ENCODE peak calls at places on chromosomes 6 and 20, in four cellular contexts. M, J, V and L are unnamed samples.

GRCh38 chr6:138805431-138805830 is 9.5 kb downstream of the ECT2L start:
- DNase-seq in M (no peak), J (peak; percentile 38), V (no peak), L (no peak)

GRCh38 chr6:99933129-99933528 is 60.9 kb downstream of the MCHR2 start:
- DNase-seq in M (no peak), J (peak; percentile 28), V (no peak), L (no peak)

GRCh38 chr6:162165479-162165878 is 562.1 kb downstream of the PRKN start:
- DNase-seq in M (no peak), J (no peak), V (no peak), L (no peak)

GRCh38 chr6:97023982-97024381 is 99.5 kb downstream of the KLHL32 start:
- DNase-seq in M (no peak), J (no peak), V (no peak), L (no peak)

GRCh38 chr6:136226027-136226673 is 24.0 kb downstream of the MTFR2 start:
- DNase-seq in M (peak; percentile 54), J (peak; percentile 70), V (peak; percentile 60), L (no peak)

GRCh38 chr6:152338335-152339125 is 298.6 kb downstream of the SYNE1 start:
- DNase-seq in M (peak; percentile 33), J (peak; percentile 57), V (peak; percentile 37), L (peak; percentile 78)

GRCh38 chr20:63086421-63087235 is 79.9 kb upstream of the BHLHE23 start:
- DNase-seq in M (no peak), J (no peak), V (no peak), L (no peak)

GRCh38 chr6:11766589-11767450 is 11.8 kb downstream of the ADTRP start:
- DNase-seq in M (no peak), J (peak; percentile 98), V (peak; percentile 58), L (no peak)

GRCh38 chr6:35080821-35081425 is 60.2 kb downstream of the TCP11 start:
- DNase-seq in M (no peak), J (no peak), V (no peak), L (no peak)

GRCh38 chr6:31805939-31806469 is 762 bp downstream of the LSM2 start:
- DNase-seq in M (no peak), J (peak; percentile 8), V (no peak), L (no peak)

GRCh38 chr6:46914279-46914810 is 7.4 kb downstream of the ADGRF5 start:
- DNase-seq in M (peak; percentile 70), J (peak; percentile 8), V (no peak), L (no peak)

GRCh38 chr6:46850781-46851180 is 57.6 kb downstream of the MEP1A start:
- DNase-seq in M (no peak), J (peak; percentile 9), V (no peak), L (no peak)

GRCh38 chr6:39882567-39882953 is 51.7 kb downstream of the MOCS1 start:
- DNase-seq in M (no peak), J (peak; percentile 92), V (peak; percentile 60), L (peak; percentile 48)

GRCh38 chr6:3712827-3713226 is 38.7 kb downstream of the PXDC1 start:
- DNase-seq in M (no peak), J (no peak), V (peak; percentile 43), L (no peak)

GRCh38 chr20:47464380-47465101 is 37.1 kb upstream of the NCOA3 start:
- DNase-seq in M (no peak), J (peak; percentile 98), V (peak; percentile 82), L (peak; percentile 80)

GRCh38 chr20:22807646-22808045 is 223.3 kb upstream of the FOXA2 start:
- DNase-seq in M (no peak), J (no peak), V (peak; percentile 46), L (no peak)

GRCh38 chr20:24723953-24724352 is 225.1 kb upstream of the CST7 start:
- DNase-seq in M (no peak), J (no peak), V (no peak), L (no peak)

GRCh38 chr6:126945150-126945549 is 173.3 kb upstream of the RSPO3 start:
- DNase-seq in M (no peak), J (no peak), V (no peak), L (no peak)

GRCh38 chr6:112362827-112363565 is 15.9 kb downstream of the RFPL4B start:
- DNase-seq in M (no peak), J (peak; percentile 2), V (no peak), L (no peak)

GRCh38 chr20:58005581-58006345 is 222.7 kb downstream of the ANKRD60 start:
- DNase-seq in M (no peak), J (no peak), V (no peak), L (no peak)

GRCh38 chr20:58054744-58055373 is 173.6 kb downstream of the ANKRD60 start:
- DNase-seq in M (peak; percentile 70), J (no peak), V (no peak), L (peak; percentile 64)

GRCh38 chr6:8940356-8940755 is 505.0 kb upstream of the SLC35B3 start:
- DNase-seq in M (no peak), J (no peak), V (no peak), L (no peak)

GRCh38 chr6:16452348-16452747 is 214.0 kb downstream of the GMPR start:
- DNase-seq in M (no peak), J (no peak), V (no peak), L (no peak)

GRCh38 chr20:23260181-23260840 is 90.3 kb upstream of the NXT1 start:
- DNase-seq in M (no peak), J (no peak), V (no peak), L (no peak)

GRCh38 chr6:29731281-29731680 is 8.0 kb downstream of the HLA-F start:
- DNase-seq in M (no peak), J (no peak), V (no peak), L (no peak)

GRCh38 chr6:35736293-35736894 is 438 bp upstream of the ARMC12 start:
- DNase-seq in M (peak; percentile 79), J (peak; percentile 67), V (peak; percentile 75), L (peak; percentile 84)

GRCh38 chr6:22575190-22575589 is 5.8 kb downstream of the HDGFL1 start:
- DNase-seq in M (no peak), J (peak; percentile 50), V (no peak), L (no peak)

GRCh38 chr6:159953091-159953581 is 15.7 kb upstream of the IGF2R start:
- DNase-seq in M (no peak), J (peak; percentile 90), V (peak; percentile 35), L (peak; percentile 57)

GRCh38 chr20:47252879-47253307 is 103.6 kb downstream of the ZMYND8 start:
- DNase-seq in M (no peak), J (no peak), V (no peak), L (no peak)

GRCh38 chr6:131597448-131597847 is 24.4 kb downstream of the ARG1 start:
- DNase-seq in M (no peak), J (peak; percentile 5), V (no peak), L (no peak)

GRCh38 chr6:131948692-131949614 is 2.2 kb downstream of the CCN2 start:
- DNase-seq in M (no peak), J (peak; percentile 87), V (peak; percentile 7), L (no peak)

GRCh38 chr20:32296412-32296811 is 19.0 kb downstream of the KIF3B start:
- DNase-seq in M (no peak), J (no peak), V (no peak), L (no peak)

GRCh38 chr6:153568601-153569000 is 437.5 kb upstream of the RGS17 start:
- DNase-seq in M (no peak), J (peak; percentile 33), V (no peak), L (no peak)

GRCh38 chr6:48098923-48099322 is 12.1 kb downstream of the PTCHD4 start:
- DNase-seq in M (no peak), J (no peak), V (no peak), L (no peak)

GRCh38 chr6:23663652-23664051 is 462.4 kb upstream of the NRSN1 start:
- DNase-seq in M (no peak), J (no peak), V (no peak), L (no peak)

GRCh38 chr6:104607501-104607900 is 252.2 kb downstream of the HACE1 start:
- DNase-seq in M (no peak), J (no peak), V (no peak), L (no peak)

GRCh38 chr6:51901766-51902165 is 185.6 kb downstream of the PKHD1 start:
- DNase-seq in M (peak; percentile 27), J (no peak), V (no peak), L (no peak)

GRCh38 chr6:70099732-70100131 is 203.2 kb downstream of the COL9A1 start:
- DNase-seq in M (no peak), J (no peak), V (no peak), L (no peak)
- H3K4me3 ChIP-seq in M (no peak overlapping the region), J (no peak overlapping the region), V (no peak overlapping the region), L (no peak overlapping the region)

GRCh38 chr6:151071295-151071694 is 168.5 kb upstream of the AKAP12 start:
- DNase-seq in M (no peak), J (peak; percentile 79), V (peak; percentile 32), L (no peak)
- H3K4me3 ChIP-seq in M (no peak overlapping the region), J (peak overlapping the region; percentile 74), V (no peak overlapping the region), L (peak overlapping the region; percentile 29)

GRCh38 chr20:14337400-14338171 is at the start of gene FLRT3:
- DNase-seq in M (peak; percentile 92), J (peak; percentile 95), V (peak; percentile 92), L (peak; percentile 49)

GRCh38 chr20:14333734-14334133 is 3.7 kb downstream of the FLRT3 start:
- DNase-seq in M (no peak), J (no peak), V (no peak), L (no peak)

GRCh38 chr20:14334306-14334930 is 3.0 kb downstream of the FLRT3 start:
- DNase-seq in M (peak; percentile 87), J (peak; percentile 58), V (peak; percentile 54), L (no peak)

GRCh38 chr20:14335122-14335521 is 2.3 kb downstream of the FLRT3 start:
- DNase-seq in M (no peak), J (no peak), V (no peak), L (no peak)

GRCh38 chr20:14336667-14337066 is 745 bp downstream of the FLRT3 start:
- DNase-seq in M (peak; percentile 52), J (peak; percentile 19), V (peak; percentile 5), L (no peak)
- H3K4me3 ChIP-seq in M (peak overlapping the region; percentile 67), J (peak overlapping the region; percentile 78), V (no peak overlapping the region), L (peak overlapping the region; percentile 64)

DNA sequence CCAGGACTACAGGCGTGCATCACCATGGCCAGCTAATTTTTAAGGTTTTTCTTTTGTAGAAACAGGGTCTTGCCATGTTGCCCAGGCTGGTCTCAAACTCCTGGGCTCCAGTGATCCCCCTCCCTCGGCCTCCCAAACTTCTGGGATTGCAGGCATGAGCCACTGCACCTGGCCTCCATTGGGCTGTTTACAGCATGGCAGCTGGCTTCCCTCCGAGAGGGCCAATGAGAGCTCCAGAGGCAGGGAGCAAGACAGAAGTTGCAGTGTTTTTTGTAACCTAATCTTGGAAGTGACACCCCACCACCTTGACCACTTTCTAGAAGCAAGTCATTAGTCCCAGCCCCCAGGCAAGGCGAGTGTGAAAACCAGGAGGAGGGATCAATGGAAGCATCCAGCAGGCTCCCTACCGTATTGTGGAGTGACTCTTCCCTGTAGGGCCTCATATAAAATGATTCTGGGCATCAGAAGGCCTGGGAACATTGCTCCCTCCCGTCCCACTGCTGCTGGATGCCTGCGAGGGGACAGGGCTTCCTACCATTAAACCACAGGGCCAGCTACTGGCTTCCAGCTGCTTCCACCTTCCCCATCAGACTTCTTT is 144.4 kb downstream of the ZDHHC14 start:
- DNase-seq in M (no peak), J (no peak), V (no peak), L (no peak)
- H3K4me3 ChIP-seq in M (no peak overlapping the region), J (no peak overlapping the region), V (no peak overlapping the region), L (no peak overlapping the region)